ENCODE peak calls at places on chromosomes 2 and 18, in seven cellular contexts. A is GM12865, L is sigmoid colon, X is AG04449, G is endothelial cell, V is heart right ventricle, B is epithelial cell of esophagus. Q is an unnamed sample.
A peak's percentile ranks its signal among the peaks of the same experiment; 100 is the strongest.

GRCh38 chr2:150620860-150621259 is 133.4 kb upstream of the RND3 start:
- DNase-seq in X (no peak), L (no peak), G (no peak), B (peak; percentile 63), V (no peak), A (no peak), Q (peak; percentile 53)

GRCh38 chr2:99933894-99934650 is 208.3 kb downstream of the AFF3 start:
- DNase-seq in L (no peak), B (no peak), X (no peak), A (peak; percentile 18), G (no peak), V (no peak), Q (no peak)

GRCh38 chr2:138615257-138615656 is 113.7 kb downstream of the SPOPL start:
- DNase-seq in G (no peak), B (peak; percentile 92), L (no peak), X (peak; percentile 5), A (peak; percentile 43), V (no peak), Q (peak; percentile 54)

GRCh38 chr2:176178807-176179271 is 9.6 kb upstream of the HOXD1 start:
- DNase-seq in L (no peak), B (no peak), G (no peak), A (no peak), V (no peak), X (no peak), Q (peak; percentile 22)

GRCh38 chr18:48581206-48581605 is 42.4 kb downstream of the CTIF start:
- DNase-seq in B (no peak), L (no peak), A (no peak), X (no peak), V (no peak), G (no peak), Q (no peak)

GRCh38 chr2:6215053-6215452 is 522.9 kb downstream of the SOX11 start:
- DNase-seq in B (no peak), G (no peak), V (no peak), L (no peak), A (no peak), X (no peak), Q (no peak)

GRCh38 chr2:211854832-211855231 is 683.8 kb downstream of the ERBB4 start:
- DNase-seq in G (no peak), B (no peak), X (no peak), A (no peak), L (no peak), V (no peak), Q (no peak)

GRCh38 chr2:230828272-230828961 is 36.3 kb upstream of the ITM2C start:
- DNase-seq in L (no peak), A (peak; percentile 63), V (peak; percentile 45), G (no peak), B (no peak), X (no peak), Q (no peak)

GRCh38 chr2:138170495-138170894 is 206.2 kb downstream of the HNMT start:
- DNase-seq in A (no peak), V (no peak), L (no peak), B (no peak), G (no peak), X (no peak), Q (no peak)

GRCh38 chr18:59067873-59068272 is 71.8 kb upstream of the SEC11C start:
- DNase-seq in A (peak; percentile 23), L (no peak), X (no peak), B (peak; percentile 47), G (peak; percentile 51), V (no peak), Q (peak; percentile 55)
- TF ChIP-seq CTCF in A (peak; percentile 33), L (no peak), X (peak; percentile 10), B (peak; percentile 48), G (peak; percentile 35), V (peak; percentile 57), Q (peak; percentile 30)

DNA sequence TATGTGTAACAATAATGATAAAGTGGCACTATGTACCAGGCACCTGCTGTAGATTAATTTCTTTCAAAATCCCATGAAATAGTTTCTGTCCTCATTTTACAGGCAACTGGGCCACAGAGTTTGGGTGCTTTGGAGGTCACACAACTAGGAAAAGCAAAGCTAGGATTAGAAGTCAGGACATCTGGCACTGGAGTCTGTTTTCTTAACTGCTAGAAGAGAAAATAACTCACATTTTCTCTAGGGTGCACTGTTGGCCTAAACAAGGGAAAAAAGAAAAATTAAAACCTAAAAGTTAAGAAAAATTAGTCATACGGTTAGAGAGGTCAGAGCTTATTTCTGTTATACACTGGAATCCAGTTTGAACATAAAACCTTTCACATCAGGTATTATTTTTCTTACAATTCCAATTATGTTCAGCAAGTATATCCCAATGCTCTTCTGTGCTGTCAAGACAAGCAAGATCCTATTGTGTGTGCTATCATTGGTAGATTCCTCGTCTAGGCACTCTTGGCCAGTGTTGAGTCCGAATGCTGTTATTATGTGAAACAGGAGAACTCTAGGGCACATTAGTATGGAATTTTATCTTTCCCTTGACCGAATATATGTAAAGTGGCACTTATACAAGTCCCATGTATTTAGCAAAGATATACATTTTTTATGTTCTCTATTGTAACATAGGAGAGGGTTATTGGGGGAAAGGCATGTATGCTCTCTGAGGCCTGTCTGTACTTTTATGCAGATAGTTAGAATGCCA is 1.5 kb upstream of the OSGEPL1 start:
- DNase-seq in L (no peak), G (no peak), B (no peak), X (no peak), V (no peak), A (peak; percentile 5), Q (no peak)
- TF ChIP-seq CTCF in L (no peak), G (no peak), B (no peak), X (no peak), V (no peak), A (no peak), Q (no peak)

GRCh38 chr18:686339-687111 is 25.9 kb downstream of the ENOSF1 start:
- DNase-seq in L (no peak), X (no peak), G (no peak), V (no peak), A (no peak), B (no peak), Q (no peak)
- TF ChIP-seq CTCF in L (no peak), X (no peak), G (no peak), V (no peak), A (no peak), B (no peak), Q (no peak)

DNA sequence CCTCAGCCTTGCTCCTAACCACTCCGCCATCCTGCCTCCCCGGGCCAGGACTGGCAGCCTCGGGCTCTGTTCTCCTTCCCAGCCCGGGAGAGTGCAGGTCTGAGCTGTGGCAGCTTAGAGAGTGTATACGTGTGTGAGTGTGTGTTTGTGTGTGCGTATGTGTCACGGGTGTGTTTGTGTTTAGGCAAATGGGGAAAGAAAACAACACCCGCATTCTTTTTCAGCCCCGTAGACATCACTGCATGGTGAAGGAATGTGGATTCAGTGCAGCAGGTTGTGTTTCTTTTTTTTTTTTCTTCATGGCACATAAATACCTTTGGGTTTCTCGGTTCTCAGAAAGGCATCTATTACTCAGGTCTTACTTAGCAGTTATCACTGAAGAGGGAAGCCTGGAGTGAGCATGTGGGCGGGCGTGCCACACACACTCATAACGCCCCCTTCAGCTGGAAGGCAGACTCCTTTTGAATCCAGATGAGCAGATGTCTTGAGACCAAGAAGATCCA is 44.2 kb downstream of the GLI2 start:
- DNase-seq in X (peak; percentile 89), V (no peak), L (no peak), G (no peak), B (peak; percentile 53), A (no peak), Q (no peak)
- TF ChIP-seq CTCF in X (peak; percentile 52), V (no peak), L (no peak), G (no peak), B (no peak), A (no peak), Q (no peak)

DNA sequence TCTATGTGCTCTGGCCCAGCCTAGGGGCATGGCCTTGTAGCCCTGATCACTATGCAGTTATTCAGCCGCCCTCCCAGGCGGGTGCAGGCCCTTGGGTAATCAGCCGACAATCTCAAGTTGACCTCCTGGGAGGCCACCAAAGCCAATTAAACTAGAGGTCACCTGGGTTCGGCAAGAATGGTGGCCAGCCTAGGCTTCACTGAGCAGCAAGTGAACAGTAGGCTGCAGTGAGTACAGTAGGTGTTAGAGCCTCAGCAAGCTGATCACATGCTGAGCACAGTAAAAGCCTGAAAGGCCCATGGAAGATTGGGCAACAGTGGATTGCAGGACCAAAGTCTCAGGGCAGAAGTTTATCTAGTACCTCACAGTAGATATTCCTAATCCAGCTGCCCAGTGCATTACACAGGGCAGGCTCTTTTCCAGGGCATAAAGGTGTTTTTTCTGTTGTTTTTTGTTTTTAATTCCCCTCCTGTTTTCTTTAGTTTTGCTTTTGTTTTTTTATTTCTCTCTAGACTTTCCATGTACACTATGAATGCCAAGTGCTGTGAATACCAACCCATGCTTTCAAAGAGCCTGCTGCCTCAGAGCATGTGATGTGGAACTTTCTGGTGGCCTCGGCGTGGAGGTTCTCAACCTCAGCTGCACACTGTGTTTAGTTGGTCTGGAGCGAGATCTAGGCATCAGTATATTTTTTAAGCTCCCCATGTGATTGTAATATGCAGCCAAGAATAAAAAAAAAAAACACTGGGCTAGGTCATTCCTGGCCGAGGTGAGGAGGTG is 55.9 kb upstream of the ATL2 start:
- DNase-seq in G (no peak), A (no peak), L (no peak), X (no peak), B (no peak), V (no peak), Q (no peak)
- TF ChIP-seq CTCF in G (no peak), A (no peak), L (no peak), X (no peak), B (no peak), V (no peak), Q (no peak)

Q was measured in MCF 10A.